ENCODE peak calls at places on chromosomes 12 and 14, in eight cellular contexts. H is fibroblast of the aortic adventitia; J is cardiac fibroblast; Z is AG04450; Y is Calu3; M is CD8-positive, alpha-beta T cell; R is HL-60; B is stomach. V is an unnamed sample.

GRCh38 chr12:102423447-102423846 is 56.9 kb downstream of the IGF1 start:
- DNase-seq in H (peak; percentile 52), J (no peak), Z (peak; percentile 15), Y (no peak), M (no peak), R (no peak), B (no peak), V (no peak)

GRCh38 chr12:52370906-52371608 is 3.8 kb upstream of the KRT85 start:
- DNase-seq in H (peak; percentile 90), J (peak; percentile 87), Z (no peak), Y (no peak), M (no peak), R (no peak), B (no peak), V (no peak)

GRCh38 chr14:105091335-105092123 is 26.3 kb upstream of the GPR132 start:
- DNase-seq in H (peak; percentile 19), J (peak; percentile 58), Z (no peak), Y (peak; percentile 93), M (no peak), R (no peak), B (peak; percentile 94), V (peak; percentile 49)

GRCh38 chr14:31205681-31206535 is 1.7 kb downstream of the HECTD1 start:
- DNase-seq in H (peak; percentile 68), J (peak; percentile 69), Z (peak; percentile 58), Y (no peak), M (no peak), R (no peak), B (no peak), V (peak; percentile 25)

GRCh38 chr12:124555168-124555928 is 12.1 kb downstream of the NCOR2 start:
- DNase-seq in H (no peak), J (no peak), Z (no peak), Y (no peak), M (no peak), R (no peak), B (no peak), V (no peak)

GRCh38 chr12:115988193-115988592 is 289.3 kb downstream of the MED13L start:
- DNase-seq in H (no peak), J (no peak), Z (no peak), Y (no peak), M (no peak), R (no peak), B (no peak), V (no peak)

GRCh38 chr12:127363392-127363791 is 903.6 kb upstream of the TMEM132C start:
- DNase-seq in H (no peak), J (no peak), Z (no peak), Y (no peak), M (no peak), R (peak; percentile 5), B (no peak), V (no peak)

GRCh38 chr14:68840454-68840853 is 47.6 kb upstream of the ZFP36L1 start:
- DNase-seq in H (no peak), J (no peak), Z (no peak), Y (no peak), M (no peak), R (no peak), B (no peak), V (no peak)

GRCh38 chr14:64464695-64465094 is 604 bp upstream of the AKAP5 start:
- DNase-seq in H (no peak), J (no peak), Z (no peak), Y (no peak), M (no peak), R (no peak), B (no peak), V (no peak)

GRCh38 chr12:29611906-29612305 is 114.4 kb upstream of the OVCH1 start:
- DNase-seq in H (peak; percentile 80), J (peak; percentile 92), Z (peak; percentile 11), Y (no peak), M (no peak), R (no peak), B (no peak), V (no peak)

GRCh38 chr12:72295101-72295500 is 22.9 kb downstream of the TRHDE start:
- DNase-seq in H (no peak), J (no peak), Z (no peak), Y (no peak), M (no peak), R (no peak), B (no peak), V (no peak)

GRCh38 chr12:15532364-15532977 is 210.2 kb downstream of the PTPRO start:
- DNase-seq in H (peak; percentile 84), J (peak; percentile 83), Z (peak; percentile 50), Y (peak; percentile 74), M (peak; percentile 36), R (peak; percentile 51), B (no peak), V (no peak)

GRCh38 chr14:28760431-28760996 is 6.1 kb upstream of the FOXG1 start:
- DNase-seq in H (no peak), J (no peak), Z (no peak), Y (no peak), M (no peak), R (no peak), B (no peak), V (no peak)

GRCh38 chr12:68420225-68421008 is 88.3 kb upstream of the MDM1 start:
- DNase-seq in H (peak; percentile 60), J (peak; percentile 46), Z (no peak), Y (no peak), M (no peak), R (no peak), B (no peak), V (no peak)

GRCh38 chr12:1115471-1116242 is 124.6 kb downstream of the ERC1 start:
- DNase-seq in H (peak; percentile 73), J (peak; percentile 29), Z (peak; percentile 11), Y (no peak), M (no peak), R (no peak), B (no peak), V (no peak)

GRCh38 chr12:44654641-44655625 is 221.2 kb downstream of the NELL2 start:
- DNase-seq in H (no peak), J (no peak), Z (no peak), Y (no peak), M (no peak), R (no peak), B (no peak), V (no peak)

GRCh38 chr12:130830246-130830551 is 8.9 kb downstream of the STX2 start:
- DNase-seq in H (no peak), J (no peak), Z (no peak), Y (no peak), M (no peak), R (no peak), B (no peak), V (no peak)

GRCh38 chr12:98220636-98221035 is 294.8 kb upstream of the TMPO start:
- DNase-seq in H (no peak), J (no peak), Z (no peak), Y (peak; percentile 15), M (no peak), R (no peak), B (no peak), V (no peak)

GRCh38 chr12:74393265-74393664 is 144.4 kb upstream of the ATXN7L3B start:
- DNase-seq in H (no peak), J (no peak), Z (no peak), Y (no peak), M (no peak), R (no peak), B (no peak), V (no peak)

GRCh38 chr12:74394647-74395046 is 143.0 kb upstream of the ATXN7L3B start:
- DNase-seq in H (no peak), J (no peak), Z (no peak), Y (no peak), M (no peak), R (no peak), B (no peak), V (no peak)

DNA sequence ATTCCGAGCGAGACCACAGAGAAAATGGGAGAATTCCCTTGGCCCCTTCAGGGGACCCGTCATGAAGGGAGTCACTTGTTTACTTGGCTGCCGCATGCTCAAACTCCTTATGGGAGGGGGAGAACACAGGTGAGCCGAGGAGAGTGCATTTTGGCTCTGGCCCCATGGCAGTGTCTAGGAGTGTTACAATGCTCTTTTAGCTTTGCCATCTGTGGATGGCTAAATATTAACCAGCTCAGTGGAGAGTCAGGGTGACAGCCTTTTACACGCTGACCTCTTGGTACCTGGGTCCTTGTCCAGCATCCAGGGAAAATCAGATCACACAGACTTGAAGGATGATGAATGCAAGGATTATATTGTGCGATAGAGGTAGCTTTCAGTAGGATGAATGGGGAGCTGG is 146.4 kb upstream of the ATXN7L3B start:
- DNase-seq in H (no peak), J (no peak), Z (no peak), Y (peak; percentile 4), M (no peak), R (no peak), B (no peak), V (no peak)
- TF ChIP-seq CTCF in H (no peak), J (no peak), Z (no peak), Y (no peak), M (no peak), R (no peak), B (no peak), V (no peak)

DNA sequence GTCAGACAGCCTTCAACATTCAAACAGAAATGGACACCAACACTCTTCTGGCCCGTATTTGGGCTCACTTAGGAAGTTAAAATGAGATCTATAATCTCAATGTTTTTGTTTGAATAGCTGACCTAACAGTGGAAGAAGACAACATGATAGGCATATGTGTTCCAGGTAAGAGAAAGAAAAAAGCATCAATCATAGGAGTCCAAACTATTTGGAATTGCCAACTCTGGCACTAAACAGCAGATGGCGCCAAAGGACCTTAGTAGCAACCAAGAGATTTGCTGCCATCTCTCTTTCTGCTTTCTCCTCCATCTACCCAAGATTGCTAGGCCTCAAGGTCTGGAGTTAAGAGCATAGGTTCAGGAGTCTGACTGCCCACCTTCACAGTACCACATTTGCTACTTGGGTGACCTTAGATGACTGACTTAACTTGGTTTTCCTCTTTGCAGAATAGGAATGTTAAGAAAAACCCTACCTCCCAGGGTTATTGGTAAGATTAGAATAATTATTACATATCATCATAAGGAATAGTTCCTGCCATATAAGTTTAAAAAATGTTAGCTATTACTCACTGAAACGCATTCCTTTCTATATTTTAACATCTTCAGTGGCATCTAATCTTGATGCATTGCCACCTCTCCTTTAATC is 30.2 kb downstream of the PEX5 start:
- DNase-seq in H (peak; percentile 85), J (peak; percentile 85), Z (peak; percentile 33), Y (peak; percentile 72), M (peak; percentile 71), R (peak; percentile 67), B (peak; percentile 80), V (peak; percentile 63)
- TF ChIP-seq CTCF in H (peak; percentile 90), J (peak; percentile 93), Z (peak; percentile 94), Y (peak; percentile 78), M (peak; percentile 84), R (peak; percentile 88), B (peak; percentile 77), V (peak; percentile 90)

GRCh38 chr14:35229495-35230089 is 62.6 kb upstream of the PSMA6 start:
- DNase-seq in H (no peak), J (peak; percentile 39), Z (no peak), Y (no peak), M (no peak), R (no peak), B (no peak), V (no peak)
- TF ChIP-seq CTCF in H (peak; percentile 17), J (no peak), Z (peak; percentile 2), Y (no peak), M (peak; percentile 45), R (peak; percentile 11), B (peak; percentile 14), V (peak; percentile 36)

DNA sequence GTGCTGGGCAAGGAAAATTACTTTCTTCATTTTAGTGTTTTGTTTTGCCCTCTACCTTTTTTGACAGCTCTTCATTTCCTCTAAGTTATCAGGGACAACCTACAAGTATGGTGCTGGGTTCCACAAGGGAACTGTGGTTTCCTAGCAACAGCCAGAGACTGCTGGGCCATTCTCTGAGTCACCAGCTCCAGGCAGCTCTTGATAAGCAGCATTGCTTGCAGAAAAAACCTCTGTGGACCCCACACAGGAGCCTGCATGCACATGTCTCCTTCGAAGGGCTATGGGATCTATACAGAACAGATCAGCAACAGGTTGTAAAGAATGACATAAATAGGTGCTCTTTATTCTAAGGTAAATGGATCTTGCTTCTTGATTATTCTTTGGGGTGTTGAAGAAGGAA is 81.0 kb upstream of the CCDC196 start:
- DNase-seq in H (peak; percentile 32), J (peak; percentile 59), Z (no peak), Y (peak; percentile 26), M (no peak), R (no peak), B (no peak), V (no peak)
- TF ChIP-seq CTCF in H (no peak), J (no peak), Z (no peak), Y (no peak), M (no peak), R (no peak), B (no peak), V (no peak)

V was measured in LNCaP clone FGC.